ENCODE peak calls at places on chromosomes 11 and 22, in four cellular contexts. B is neuronal stem cell, J is H9, L is IMR-90. R is an unnamed sample.

GRCh38 chr11:69183613-69184012 is 27.9 kb downstream of the SMIM38 start:
- DNase-seq in B (no peak), J (no peak), L (no peak), R (no peak)

GRCh38 chr11:29022676-29023075 is 914.5 kb downstream of the METTL15 start:
- DNase-seq in B (no peak), J (no peak), L (no peak), R (no peak)

GRCh38 chr22:41215409-41215808 is 10.3 kb downstream of the L3MBTL2 start:
- DNase-seq in B (no peak), J (no peak), L (no peak), R (no peak)

GRCh38 chr11:37947816-37948215 is 1349.8 kb upstream of the RAG2 start:
- DNase-seq in B (no peak), J (no peak), L (no peak), R (no peak)

GRCh38 chr11:47532597-47533213 is 20.2 kb downstream of the CELF1 start:
- DNase-seq in B (no peak), J (no peak), L (peak; percentile 31), R (no peak)

GRCh38 chr22:23838686-23839468 is at the start of gene DERL3:
- DNase-seq in B (peak; percentile 93), J (peak; percentile 100), L (peak; percentile 93), R (peak; percentile 99)

GRCh38 chr11:118908264-118908663 is 17.5 kb downstream of the BCL9L start:
- DNase-seq in B (no peak), J (no peak), L (no peak), R (no peak)

GRCh38 chr22:37604875-37605274 is 3.8 kb upstream of the GGA1 start:
- DNase-seq in B (no peak), J (no peak), L (no peak), R (no peak)

GRCh38 chr22:30210235-30210831 is 36.2 kb downstream of the LIF start:
- DNase-seq in B (no peak), J (peak; percentile 54), L (peak; percentile 80), R (peak; percentile 73)

GRCh38 chr11:45156201-45156600 is 9.8 kb downstream of the PRDM11 start:
- DNase-seq in B (no peak), J (no peak), L (no peak), R (no peak)

GRCh38 chr11:3837793-3838192 is 3.0 kb downstream of the RHOG start:
- DNase-seq in B (no peak), J (no peak), L (no peak), R (peak; percentile 19)

GRCh38 chr11:59706518-59707285 is 6.9 kb downstream of the OR10V1 start:
- DNase-seq in B (no peak), J (no peak), L (peak; percentile 88), R (peak; percentile 87)

GRCh38 chr11:64220798-64221197 is 5.2 kb downstream of the TRPT1 start:
- DNase-seq in B (no peak), J (no peak), L (no peak), R (no peak)
- H3K27ac ChIP-seq in B (no peak overlapping the region), J (no peak overlapping the region), L (no peak overlapping the region), R (no peak overlapping the region)

GRCh38 chr11:34505874-34506273 is 7.7 kb downstream of the ELF5 start:
- DNase-seq in B (no peak), J (no peak), L (no peak), R (no peak)
- H3K14ac ChIP-seq in B (no peak overlapping the region), J (no peak overlapping the region), L (no peak overlapping the region), R (no peak overlapping the region)

GRCh38 chr11:115284766-115285165 is 219.4 kb downstream of the CADM1 start:
- DNase-seq in B (no peak), J (no peak), L (peak; percentile 50), R (no peak)
- H3K4me2 ChIP-seq in B (no peak overlapping the region), J (no peak overlapping the region), L (no peak overlapping the region), R (no peak overlapping the region)

GRCh38 chr11:124942446-124943202 is 6.8 kb upstream of the HEPACAM start:
- DNase-seq in B (peak; percentile 23), J (no peak), L (no peak), R (no peak)
- H3K27ac ChIP-seq in B (peak overlapping the region; percentile 65), J (no peak overlapping the region), L (no peak overlapping the region), R (no peak overlapping the region)

GRCh38 chr11:70619591-70619990 is 221.3 kb downstream of the CTTN start:
- DNase-seq in B (no peak), J (no peak), L (no peak), R (no peak)

GRCh38 chr11:70615036-70615875 is 216.9 kb downstream of the CTTN start:
- DNase-seq in B (no peak), J (no peak), L (no peak), R (no peak)

GRCh38 chr11:70616317-70616716 is 218.0 kb downstream of the CTTN start:
- DNase-seq in B (no peak), J (no peak), L (no peak), R (no peak)

GRCh38 chr11:70618471-70619101 is 220.3 kb downstream of the CTTN start:
- DNase-seq in B (no peak), J (no peak), L (no peak), R (no peak)

GRCh38 chr11:70616938-70617674 is 218.8 kb downstream of the CTTN start:
- DNase-seq in B (no peak), J (no peak), L (no peak), R (peak; percentile 43)
- H3K14ac ChIP-seq in B (no peak overlapping the region), J (no peak overlapping the region), L (no peak overlapping the region), R (no peak overlapping the region)

GRCh38 chr22:20211997-20212753 is 55.9 kb downstream of the RTN4R start:
- DNase-seq in B (no peak), J (no peak), L (peak; percentile 7), R (no peak)
- H3K4me2 ChIP-seq in B (no peak overlapping the region), J (no peak overlapping the region), L (no peak overlapping the region), R (no peak overlapping the region)

GRCh38 chr11:94705419-94705818 is 62.7 kb upstream of the AMOTL1 start:
- DNase-seq in B (no peak), J (no peak), L (no peak), R (no peak)

GRCh38 chr11:94706211-94706610 is 61.9 kb upstream of the AMOTL1 start:
- DNase-seq in B (no peak), J (no peak), L (peak; percentile 37), R (peak; percentile 90)

GRCh38 chr11:94700631-94701030 is 67.5 kb upstream of the AMOTL1 start:
- DNase-seq in B (no peak), J (no peak), L (peak; percentile 16), R (no peak)

GRCh38 chr11:94708176-94708575 is 60.0 kb upstream of the AMOTL1 start:
- DNase-seq in B (no peak), J (no peak), L (no peak), R (no peak)

DNA sequence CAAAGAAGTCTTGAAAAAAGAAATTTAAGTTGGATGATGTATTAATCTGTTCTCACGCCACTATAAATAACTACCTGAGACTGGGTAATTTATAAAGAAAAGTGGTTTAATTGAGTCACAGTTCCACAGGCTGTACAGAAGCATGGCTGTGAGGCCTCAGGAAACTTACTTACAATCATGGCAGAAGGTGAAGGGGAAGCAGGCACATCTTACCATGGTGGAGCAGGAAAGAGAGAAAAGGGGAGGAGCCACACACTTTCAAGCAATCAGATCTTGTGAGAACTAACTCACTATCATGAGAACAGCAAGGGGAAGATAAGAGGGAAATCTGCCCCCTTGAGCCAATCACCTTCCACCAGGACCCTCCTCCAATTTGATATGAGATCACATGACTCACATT is 65.7 kb upstream of the AMOTL1 start:
- DNase-seq in B (no peak), J (no peak), L (no peak), R (no peak)
- H3K27ac ChIP-seq in B (no peak overlapping the region), J (no peak overlapping the region), L (no peak overlapping the region), R (no peak overlapping the region)

DNA sequence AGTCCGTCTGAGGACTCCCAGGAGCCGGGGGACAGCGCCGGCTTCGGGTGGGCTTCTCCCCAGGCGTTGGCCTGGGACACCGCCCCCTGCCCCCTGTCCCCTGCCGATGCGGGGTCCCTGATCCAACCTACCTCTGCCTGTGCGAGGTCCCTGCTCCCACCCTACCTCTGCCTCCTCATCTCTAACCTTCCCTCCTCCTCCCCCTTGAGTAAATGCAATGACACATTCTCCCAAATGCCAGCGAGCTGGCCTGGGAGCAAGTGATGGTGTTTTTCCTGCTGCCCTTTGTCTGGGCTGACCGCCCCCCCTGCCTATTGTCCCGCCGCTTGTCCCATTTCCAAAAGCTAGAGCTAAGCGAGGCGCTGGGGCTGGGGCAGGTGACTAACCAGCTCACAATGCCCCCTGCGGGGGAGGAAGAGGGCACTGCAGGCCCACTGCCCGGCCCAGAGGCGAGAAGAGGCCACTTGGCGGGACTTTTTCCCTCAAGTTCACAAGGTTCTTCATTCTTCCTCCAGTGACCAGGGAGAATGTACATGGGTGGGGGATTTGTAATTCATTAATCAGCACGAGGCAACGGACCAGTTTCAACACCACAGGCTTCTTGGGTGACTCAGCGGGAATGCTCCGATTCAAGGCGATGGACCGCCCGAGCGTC is 645 bp upstream of the CLCF1 start:
- DNase-seq in B (peak; percentile 74), J (peak; percentile 85), L (peak; percentile 96), R (peak; percentile 96)
- H3K14ac ChIP-seq in B (no peak overlapping the region), J (no peak overlapping the region), L (peak overlapping the region; percentile 90), R (peak overlapping the region; percentile 39)

GRCh38 chr22:46473896-46474557 is 63.4 kb downstream of the CELSR1 start:
- DNase-seq in B (no peak), J (no peak), L (no peak), R (no peak)
- H3K4me2 ChIP-seq in B (no peak overlapping the region), J (no peak overlapping the region), L (no peak overlapping the region), R (no peak overlapping the region)

GRCh38 chr11:65051389-65051858 is 6.9 kb downstream of the NAALADL1 start:
- DNase-seq in B (no peak), J (no peak), L (no peak), R (no peak)

GRCh38 chr11:65043881-65044501 is 3.0 kb downstream of the SAC3D1 start:
- DNase-seq in B (no peak), J (no peak), L (peak; percentile 43), R (peak; percentile 12)

GRCh38 chr11:65045728-65046127 is 4.7 kb downstream of the SAC3D1 start:
- DNase-seq in B (no peak), J (no peak), L (no peak), R (no peak)

GRCh38 chr11:65045061-65045460 is 4.1 kb downstream of the SAC3D1 start:
- DNase-seq in B (no peak), J (no peak), L (no peak), R (no peak)

GRCh38 chr11:65047581-65048422 is 6.8 kb downstream of the SAC3D1 start:
- DNase-seq in B (no peak), J (peak; percentile 48), L (no peak), R (no peak)
- H3K27ac ChIP-seq in B (no peak overlapping the region), J (no peak overlapping the region), L (no peak overlapping the region), R (no peak overlapping the region)

R was measured in trophoblast cell.